ENCODE peak calls at places on chromosome 9, in ten cellular contexts. X, T, A, B, L, G, W, P, U and D are unnamed samples.

GRCh38 chr9:134128727-134129679 is 6.9 kb upstream of the WDR5 start:
- DNase-seq in X (no peak), T (peak), A (no peak), B (no peak), L (no peak), G (no peak), W (no peak), P (no peak), U (no peak), D (no peak)

GRCh38 chr9:78261403-78262001 is 25.6 kb downstream of the CEP78 start:
- DNase-seq in X (peak), T (no peak), A (peak), B (peak), L (peak), G (no peak), W (no peak), P (no peak), U (no peak), D (peak)

GRCh38 chr9:109771084-109771483 is 8.9 kb upstream of the PALM2AKAP2 start:
- DNase-seq in X (peak), T (no peak), A (peak), B (peak), L (peak), G (no peak), W (peak), P (no peak), U (no peak), D (peak)

GRCh38 chr9:4225291-4226119 is 74.4 kb downstream of the GLIS3 start:
- DNase-seq in X (no peak), T (no peak), A (peak), B (peak), L (peak), G (no peak), W (no peak), P (no peak), U (peak), D (peak)

GRCh38 chr9:117718701-117719100 is 14.5 kb downstream of the TLR4 start:
- DNase-seq in X (no peak), T (no peak), A (no peak), B (no peak), L (peak), G (no peak), W (no peak), P (no peak), U (no peak), D (no peak)

GRCh38 chr9:642014-642413 is 199.5 kb upstream of the DMRT1 start:
- DNase-seq in X (no peak), T (no peak), A (no peak), B (no peak), L (no peak), G (no peak), W (no peak), P (no peak), U (no peak), D (peak)

GRCh38 chr9:137454506-137455360 is 4.4 kb downstream of the NSMF start:
- DNase-seq in X (peak), T (peak), A (peak), B (no peak), L (peak), G (peak), W (peak), P (peak), U (no peak), D (peak)

GRCh38 chr9:77735515-77735914 is 87.4 kb upstream of the GNA14 start:
- DNase-seq in X (no peak), T (no peak), A (peak), B (peak), L (peak), G (no peak), W (no peak), P (no peak), U (no peak), D (peak)

GRCh38 chr9:112112519-112112918 is 62.6 kb downstream of the SUSD1 start:
- DNase-seq in X (no peak), T (no peak), A (peak), B (peak), L (peak), G (no peak), W (no peak), P (no peak), U (peak), D (peak)

GRCh38 chr9:89639961-89640360 is 35.1 kb downstream of the GADD45G start:
- DNase-seq in X (no peak), T (no peak), A (no peak), B (no peak), L (no peak), G (no peak), W (no peak), P (no peak), U (no peak), D (no peak)

GRCh38 chr9:98958271-98958989 is 14.7 kb downstream of the COL15A1 start:
- DNase-seq in X (no peak), T (no peak), A (peak), B (peak), L (peak), G (no peak), W (no peak), P (no peak), U (peak), D (peak)

GRCh38 chr9:75457474-75458011 is 369.2 kb downstream of the OSTF1 start:
- DNase-seq in X (no peak), T (no peak), A (no peak), B (no peak), L (no peak), G (no peak), W (no peak), P (no peak), U (no peak), D (no peak)

GRCh38 chr9:136985853-136986252 is 3.1 kb downstream of the LCNL1 start:
- DNase-seq in X (no peak), T (no peak), A (no peak), B (no peak), L (no peak), G (no peak), W (no peak), P (no peak), U (no peak), D (no peak)

GRCh38 chr9:91177661-91178280 is 183.9 kb downstream of the AUH start:
- DNase-seq in X (no peak), T (no peak), A (peak), B (peak), L (peak), G (no peak), W (peak), P (no peak), U (no peak), D (no peak)

GRCh38 chr9:21589344-21590056 is 107.4 kb upstream of the IFNE start:
- DNase-seq in X (no peak), T (no peak), A (no peak), B (no peak), L (no peak), G (no peak), W (peak), P (no peak), U (no peak), D (no peak)

GRCh38 chr9:21583628-21584027 is 101.5 kb upstream of the IFNE start:
- DNase-seq in X (no peak), T (no peak), A (no peak), B (no peak), L (no peak), G (no peak), W (no peak), P (no peak), U (no peak), D (no peak)

GRCh38 chr9:21584890-21585289 is 102.8 kb upstream of the IFNE start:
- DNase-seq in X (no peak), T (no peak), A (no peak), B (peak), L (no peak), G (no peak), W (no peak), P (no peak), U (no peak), D (no peak)

GRCh38 chr9:21590058-21590996 is 108.2 kb upstream of the IFNE start:
- DNase-seq in X (no peak), T (no peak), A (peak), B (peak), L (peak), G (no peak), W (no peak), P (no peak), U (no peak), D (no peak)

DNA sequence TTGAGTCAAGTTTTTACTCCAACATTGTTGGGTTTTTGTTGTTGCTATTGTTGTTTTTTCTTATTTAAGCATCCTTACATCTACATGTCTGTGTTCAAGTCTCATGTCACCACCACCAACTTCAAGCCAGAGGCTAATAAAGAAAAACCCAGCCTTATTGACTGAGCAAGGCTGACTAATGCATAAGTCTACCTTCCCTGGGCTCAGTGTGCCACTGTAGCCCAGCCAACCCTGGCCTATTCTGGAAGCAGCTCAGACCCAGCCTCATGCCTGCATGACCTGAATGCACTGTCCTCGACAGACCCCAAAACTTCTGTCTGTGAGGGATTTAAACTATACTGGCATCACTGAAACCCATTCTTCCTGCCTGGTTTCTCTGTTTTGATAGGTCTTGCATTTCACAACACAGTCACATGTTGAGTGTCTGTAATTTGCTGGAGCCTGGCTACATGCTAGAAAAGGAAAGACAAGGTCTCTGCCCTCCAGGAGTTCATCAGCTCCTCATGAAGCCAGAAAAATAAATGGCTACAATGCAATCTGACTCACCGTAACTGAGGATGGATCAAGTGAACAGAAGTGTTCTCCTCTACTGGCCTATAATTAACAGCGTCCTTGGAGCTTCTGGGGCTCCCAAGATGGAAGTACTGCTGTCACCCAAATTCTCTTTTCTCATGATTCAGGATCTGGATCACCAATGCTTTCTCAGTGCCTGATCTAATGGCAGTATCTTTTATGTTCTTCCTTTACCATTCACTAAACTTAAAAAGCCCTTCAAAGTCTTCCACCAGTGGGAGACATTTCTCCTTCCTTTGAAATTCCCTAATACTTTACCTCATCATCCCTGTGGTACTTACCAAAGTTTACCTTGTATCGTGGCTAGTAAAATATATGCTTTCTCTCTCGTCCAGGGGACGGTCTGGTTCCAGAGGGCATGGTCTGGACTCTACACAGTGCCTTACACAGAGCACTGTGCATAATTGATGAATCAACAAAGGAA is 103.9 kb upstream of the IFNE start:
- DNase-seq in X (no peak), T (no peak), A (peak), B (no peak), L (peak), G (no peak), W (no peak), P (no peak), U (no peak), D (peak)
- TF ChIP-seq CTCF in X (peak), T (no peak), A (peak), B (peak), L (peak), G (no peak), W (peak), P (no peak), U (peak), D (peak)

GRCh38 chr9:86962692-86963091 is 15.4 kb upstream of the GAS1 start:
- DNase-seq in X (no peak), T (no peak), A (no peak), B (no peak), L (no peak), G (no peak), W (no peak), P (no peak), U (no peak), D (no peak)
- H3K4me3 ChIP-seq in X (no peak), T (no peak), A (no peak), B (no peak), L (no peak), G (no peak), W (no peak), P (no peak), U (no peak), D (no peak)

DNA sequence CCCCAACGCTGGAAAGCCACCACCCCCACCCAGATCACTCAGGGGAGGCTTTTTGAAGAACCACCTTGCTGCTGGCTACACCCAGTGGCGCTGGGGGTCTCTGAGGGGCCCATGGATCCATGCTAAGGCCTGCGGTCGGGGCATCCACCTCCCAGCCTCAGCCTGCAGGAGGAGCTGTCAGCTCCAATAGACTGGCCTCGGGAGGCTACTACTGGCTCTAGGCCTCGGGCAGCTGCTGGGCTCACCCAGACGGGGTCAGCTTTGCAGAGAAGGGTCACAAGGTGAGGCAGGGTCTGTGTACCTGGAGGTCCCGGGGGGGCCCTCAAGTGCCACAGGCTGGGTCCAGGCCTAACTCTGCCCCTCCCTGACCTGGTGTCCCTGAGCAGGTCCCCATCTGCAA is 193.7 kb downstream of the OLFM1 start:
- DNase-seq in X (no peak), T (no peak), A (no peak), B (no peak), L (no peak), G (no peak), W (peak), P (no peak), U (no peak), D (no peak)
- TF ChIP-seq CTCF in X (no peak), T (no peak), A (no peak), B (no peak), L (no peak), G (no peak), W (peak), P (no peak), U (no peak), D (no peak)

DNA sequence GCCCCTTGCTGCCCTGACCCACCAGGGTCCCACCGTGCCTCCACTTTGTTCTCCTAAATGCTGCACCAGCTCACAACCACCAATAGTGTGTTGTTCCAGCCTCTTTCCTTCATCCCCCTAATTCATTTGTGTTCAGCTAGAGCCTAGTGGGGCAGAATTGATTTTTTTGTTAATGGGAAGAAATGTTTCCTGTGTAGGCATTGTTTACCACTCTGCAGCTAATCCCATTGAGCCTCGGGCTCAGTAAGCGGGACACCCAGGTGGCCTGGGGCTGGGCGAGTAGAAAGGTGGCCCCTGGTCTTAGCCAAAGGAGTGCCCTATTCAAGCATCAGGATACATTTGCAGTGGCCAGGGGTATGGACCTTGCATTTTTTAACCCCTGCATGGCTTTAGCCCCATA is 127.6 kb downstream of the MVB12B start:
- DNase-seq in X (no peak), T (no peak), A (no peak), B (no peak), L (no peak), G (no peak), W (peak), P (no peak), U (no peak), D (no peak)
- H3K4me3 ChIP-seq in X (no peak), T (no peak), A (no peak), B (no peak), L (no peak), G (no peak), W (no peak), P (no peak), U (no peak), D (no peak)

GRCh38 chr9:80690340-80690939 is 998.9 kb downstream of the TLE1 start:
- DNase-seq in X (no peak), T (no peak), A (peak), B (no peak), L (no peak), G (no peak), W (no peak), P (no peak), U (no peak), D (no peak)

GRCh38 chr9:80691229-80691628 is 998.1 kb downstream of the TLE1 start:
- DNase-seq in X (no peak), T (no peak), A (peak), B (no peak), L (no peak), G (no peak), W (no peak), P (no peak), U (no peak), D (no peak)

GRCh38 chr9:80698725-80699124 is 990.6 kb downstream of the TLE1 start:
- DNase-seq in X (no peak), T (no peak), A (peak), B (peak), L (peak), G (no peak), W (no peak), P (no peak), U (no peak), D (no peak)

DNA sequence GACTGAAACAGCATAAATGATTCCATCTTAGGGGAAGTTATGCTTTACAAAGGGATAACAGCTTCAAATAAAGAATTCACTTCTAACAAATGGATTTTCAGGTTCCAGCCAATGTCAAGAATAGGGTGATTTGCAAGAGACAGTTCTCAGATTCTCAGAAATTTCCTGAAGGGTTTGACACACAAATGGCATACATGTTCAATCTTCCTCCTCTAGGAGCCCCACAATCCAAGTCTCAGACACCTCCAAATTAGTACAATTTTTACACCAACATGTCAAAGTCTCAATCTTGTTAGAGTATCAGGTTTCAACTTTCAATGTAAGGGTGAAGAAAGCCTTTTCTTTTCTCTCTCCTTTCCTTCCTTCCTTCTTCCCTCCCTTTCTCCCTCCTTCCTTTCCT is 996.6 kb downstream of the TLE1 start:
- DNase-seq in X (no peak), T (no peak), A (no peak), B (no peak), L (no peak), G (no peak), W (no peak), P (no peak), U (no peak), D (no peak)
- TF ChIP-seq CTCF in X (no peak), T (no peak), A (no peak), B (no peak), L (no peak), G (no peak), W (no peak), P (no peak), U (no peak), D (no peak)

DNA sequence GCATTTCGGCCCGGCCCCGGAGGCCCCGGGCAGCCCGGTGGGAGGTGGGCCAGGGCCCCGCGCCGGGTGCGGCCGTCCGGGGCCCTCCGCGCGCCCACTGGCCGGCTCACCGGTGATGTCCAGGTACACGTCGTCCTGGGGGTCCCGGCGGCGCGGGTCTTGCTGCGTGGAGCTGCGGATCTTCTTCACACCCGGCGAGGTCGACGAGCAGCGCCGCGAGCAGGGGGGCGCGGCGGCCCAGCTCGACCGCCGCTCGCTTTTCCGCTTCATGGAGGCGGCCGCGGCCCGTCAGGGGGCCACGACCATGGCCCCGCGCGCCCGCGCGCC is 571 bp downstream of the CDC14B start:
- DNase-seq in X (no peak), T (no peak), A (no peak), B (no peak), L (no peak), G (no peak), W (peak), P (peak), U (no peak), D (no peak)
- H3K4me3 ChIP-seq in X (peak), T (peak), A (peak), B (peak), L (peak), G (peak), W (peak), P (peak), U (peak), D (peak)

GRCh38 chr9:129626079-129626943 is at the start of gene NTMT1:
- DNase-seq in X (peak), T (peak), A (peak), B (peak), L (peak), G (peak), W (peak), P (peak), U (no peak), D (peak)

GRCh38 chr9:129626944-129627297 is 958 bp downstream of the NTMT1 start:
- DNase-seq in X (no peak), T (no peak), A (peak), B (peak), L (peak), G (no peak), W (no peak), P (no peak), U (no peak), D (peak)

GRCh38 chr9:129629251-129629650 is 3.3 kb downstream of the NTMT1 start:
- DNase-seq in X (no peak), T (no peak), A (no peak), B (no peak), L (no peak), G (no peak), W (no peak), P (no peak), U (no peak), D (no peak)

GRCh38 chr9:129627556-129628492 is 1.9 kb downstream of the NTMT1 start:
- DNase-seq in X (no peak), T (no peak), A (no peak), B (no peak), L (peak), G (no peak), W (no peak), P (no peak), U (no peak), D (peak)

DNA sequence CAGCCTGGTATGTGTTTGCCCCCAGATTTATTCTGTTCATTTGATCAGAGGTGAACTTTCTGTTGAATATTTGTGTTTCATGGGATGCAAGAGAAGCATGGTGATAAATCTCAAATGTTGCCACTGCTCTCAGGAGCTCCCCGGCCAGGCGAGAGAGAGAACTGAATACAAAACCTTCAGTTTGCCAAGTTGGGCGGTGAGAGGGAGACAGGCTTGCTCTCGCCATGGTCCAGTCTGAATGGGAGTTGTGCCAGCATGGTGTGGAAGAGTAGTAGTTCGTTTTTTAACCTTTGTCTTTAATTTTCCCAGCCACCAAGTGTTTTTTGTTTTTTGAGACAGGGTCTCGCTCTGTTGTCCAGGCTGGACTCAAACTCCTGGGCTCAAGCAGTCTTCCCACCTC is 2.7 kb downstream of the NTMT1 start:
- DNase-seq in X (no peak), T (no peak), A (no peak), B (no peak), L (no peak), G (no peak), W (no peak), P (no peak), U (no peak), D (no peak)
- TF ChIP-seq CTCF in X (no peak), T (peak), A (no peak), B (no peak), L (no peak), G (no peak), W (no peak), P (no peak), U (no peak), D (no peak)

GRCh38 chr9:105262497-105262896 is 18.0 kb downstream of the SLC44A1 start:
- DNase-seq in X (no peak), T (no peak), A (no peak), B (no peak), L (no peak), G (no peak), W (no peak), P (no peak), U (no peak), D (no peak)
- H3K4me3 ChIP-seq in X (no peak), T (no peak), A (no peak), B (no peak), L (no peak), G (no peak), W (no peak), P (no peak), U (no peak), D (no peak)